ENCODE peak calls at places on chromosomes 11 and 22, in six cellular contexts. W is stimulated activated CD8-positive, alpha-beta memory T cell treated with anti-CD3 and anti-CD28 coated beads, Interleukin-7, amount 100 ng/mL, for 1 hour; A is activated T-helper 1 cell treated with anti-CD3 and anti-CD28 coated beads, Interleukin-12 subunit alpha, Interleukin-12 subunit beta, Interleukin-2, Interleukin-4 antibody, amounts not matched to agents 30 ng/mL and 10 ng/mL and 1 ng/mL, durations not matched to agents 14 hours and 24 hours and 36 hours; V is iPS DF 19.7; T is non-pigmented ciliary epithelial cell; L is activated CD8-positive, alpha-beta memory T cell treated with anti-CD3 and anti-CD28 coated beads, Interleukin-2, amount 50 U/mL, for 48 hours. I is an unnamed sample.

GRCh38 chr11:8403310-8403709 is 139.6 kb upstream of the LMO1 start:
- DNase-seq in L (no peak), A (no peak), W (no peak), T (no peak), V (no peak), I (no peak)

GRCh38 chr11:40380871-40381270 is 1078.6 kb downstream of the LRRC4C start:
- DNase-seq in L (no peak), V (no peak), A (no peak), W (no peak), T (no peak), I (no peak)

GRCh38 chr11:110279881-110280280 is 16.5 kb downstream of the RDX start:
- DNase-seq in A (no peak), W (no peak), L (no peak), V (no peak), T (no peak), I (no peak)

GRCh38 chr11:131691558-131692041 is 321.2 kb downstream of the NTM start:
- DNase-seq in A (no peak), T (no peak), V (no peak), W (no peak), L (peak), I (no peak)

GRCh38 chr11:2744166-2744565 is 44.4 kb upstream of the KCNQ1OT1 start:
- DNase-seq in V (no peak), A (no peak), T (no peak), L (no peak), W (no peak), I (no peak)

GRCh38 chr22:44996120-44996519 is 13.7 kb downstream of the PHF21B start:
- DNase-seq in V (no peak), T (no peak), A (no peak), W (no peak), L (no peak), I (no peak)

GRCh38 chr22:31103899-31104694 is 3.3 kb downstream of the SELENOM start:
- DNase-seq in T (no peak), L (no peak), W (no peak), V (no peak), A (no peak), I (no peak)

GRCh38 chr11:118175031-118175531 is 1.4 kb downstream of the SCN2B start:
- DNase-seq in T (no peak), V (no peak), L (no peak), A (no peak), W (no peak), I (no peak)

GRCh38 chr11:94309757-94310156 is 5.4 kb downstream of the IZUMO1R start:
- DNase-seq in W (no peak), T (no peak), L (no peak), V (no peak), A (no peak), I (no peak)

GRCh38 chr11:125935056-125935455 is 10.8 kb upstream of the VSIG10L2 start:
- DNase-seq in V (no peak), T (no peak), W (no peak), L (no peak), A (no peak), I (no peak)

GRCh38 chr11:1303196-1303821 is 6.1 kb downstream of the TOLLIP start:
- DNase-seq in W (no peak), A (no peak), V (no peak), L (peak), T (no peak), I (no peak)

GRCh38 chr22:37802310-37803194 is 5.2 kb upstream of the GCAT start:
- DNase-seq in A (no peak), T (no peak), L (no peak), V (no peak), W (no peak), I (no peak)

GRCh38 chr11:72719144-72719543 is 33.1 kb downstream of the ARAP1 start:
- DNase-seq in T (no peak), A (no peak), W (no peak), L (no peak), V (no peak), I (no peak)

GRCh38 chr11:70423523-70424505 is 25.5 kb downstream of the CTTN start:
- DNase-seq in W (no peak), V (no peak), A (no peak), L (peak), T (peak), I (no peak)

GRCh38 chr11:125376117-125376516 is 119.9 kb downstream of the FEZ1 start:
- DNase-seq in A (no peak), T (no peak), W (no peak), V (no peak), L (no peak), I (no peak)

GRCh38 chr11:108538022-108538424 is 39.8 kb upstream of the POGLUT3 start:
- DNase-seq in L (no peak), V (no peak), W (peak), A (no peak), T (no peak), I (no peak)

GRCh38 chr11:34977039-34977906 is 60.9 kb downstream of the PDHX start:
- DNase-seq in A (no peak), W (no peak), L (no peak), T (no peak), V (no peak), I (no peak)

GRCh38 chr11:94740975-94741707 is 27.0 kb upstream of the AMOTL1 start:
- DNase-seq in L (peak), V (no peak), W (no peak), T (no peak), A (no peak), I (no peak)

GRCh38 chr11:63813563-63814382 is 517 bp downstream of the SPINDOC start:
- DNase-seq in W (no peak), V (no peak), L (peak), A (peak), T (no peak), I (no peak)

GRCh38 chr11:29623144-29623722 is 393.6 kb downstream of the KCNA4 start:
- DNase-seq in A (no peak), V (peak), T (no peak), L (no peak), W (no peak), I (no peak)